ENCODE peak calls at places on chromosomes 1 and 21, in six cellular contexts. J is neuronal stem cell, A is IMR-90, D is H1, M is mesenchymal stem cell, O is trophoblast cell. S is an unnamed sample.
A peak's percentile ranks its signal among the peaks of the same experiment; 100 is the strongest.

GRCh38 chr1:67078291-67078690 is 24.3 kb upstream of the SLC35D1 start:
- DNase-seq in J (no peak), A (no peak), M (no peak), D (no peak), O (no peak), S (no peak)

GRCh38 chr1:115867216-115867615 is 26.3 kb upstream of the NHLH2 start:
- DNase-seq in J (no peak), O (no peak), A (no peak), M (peak; percentile 6), D (no peak), S (no peak)

GRCh38 chr1:100657876-100658715 is 61.4 kb upstream of the VCAM1 start:
- DNase-seq in D (no peak), O (no peak), A (peak; percentile 49), M (peak; percentile 47), J (no peak), S (no peak)

GRCh38 chr1:189606047-189606446 is 871.6 kb downstream of the BRINP3 start:
- DNase-seq in O (peak; percentile 19), J (no peak), A (no peak), D (no peak), M (no peak), S (no peak)

GRCh38 chr1:27391511-27392095 is 819 bp upstream of the GPR3 start:
- DNase-seq in D (no peak), M (no peak), A (peak; percentile 57), J (no peak), O (no peak), S (peak; percentile 86)

GRCh38 chr1:67347688-67348472 is 40.2 kb downstream of the IL12RB2 start:
- DNase-seq in A (peak; percentile 61), O (peak; percentile 77), M (peak; percentile 59), D (peak; percentile 13), J (peak; percentile 45), S (peak; percentile 55)

GRCh38 chr1:114222920-114223319 is 69.3 kb upstream of the SYT6 start:
- DNase-seq in J (no peak), M (no peak), A (no peak), D (no peak), O (no peak), S (no peak)

GRCh38 chr1:111422546-111423391 is 4.8 kb downstream of the OVGP1 start:
- DNase-seq in J (no peak), O (peak; percentile 52), A (peak; percentile 11), M (peak; percentile 18), D (no peak), S (no peak)

GRCh38 chr1:22949807-22950462 is 22.7 kb downstream of the LACTBL1 start:
- DNase-seq in M (no peak), J (no peak), D (no peak), A (peak; percentile 8), O (no peak), S (no peak)

GRCh38 chr1:113677250-113678158 is 81.8 kb downstream of the PHTF1 start:
- DNase-seq in D (no peak), J (peak; percentile 31), O (peak; percentile 63), A (peak; percentile 63), M (peak; percentile 65), S (no peak)

GRCh38 chr1:155134858-155135415 is 715 bp upstream of the SLC50A1 start:
- DNase-seq in J (peak; percentile 50), M (peak; percentile 98), O (peak; percentile 100), A (peak; percentile 97), D (no peak), S (peak; percentile 76)

GRCh38 chr1:5897281-5897680 is 94.9 kb downstream of the NPHP4 start:
- DNase-seq in J (peak; percentile 12), M (no peak), D (peak; percentile 23), O (peak; percentile 7), A (no peak), S (peak; percentile 58)

GRCh38 chr1:223338811-223339746 is 24.9 kb downstream of the SUSD4 start:
- DNase-seq in D (no peak), O (no peak), J (no peak), M (no peak), A (peak; percentile 41), S (no peak)

GRCh38 chr1:212760126-212760823 is 31.3 kb downstream of the NSL1 start:
- DNase-seq in O (peak; percentile 34), J (no peak), A (no peak), M (peak; percentile 17), D (no peak), S (peak; percentile 81)

GRCh38 chr1:61463220-61463619 is 261.7 kb downstream of the TM2D1 start:
- DNase-seq in M (no peak), A (no peak), O (no peak), J (no peak), D (no peak), S (no peak)

GRCh38 chr1:204384636-204385354 is 25.1 kb upstream of the PLEKHA6 start:
- DNase-seq in M (no peak), D (no peak), J (no peak), O (peak; percentile 2), A (peak; percentile 50), S (no peak)

GRCh38 chr21:15367061-15367626 is 302.3 kb upstream of the NRIP1 start:
- DNase-seq in M (no peak), J (no peak), D (peak; percentile 29), A (no peak), O (peak; percentile 9), S (peak; percentile 60)

GRCh38 chr1:31588751-31589515 is 12.6 kb downstream of the TINAGL1 start:
- DNase-seq in O (peak; percentile 44), M (no peak), A (no peak), J (no peak), D (no peak), S (peak; percentile 70)

GRCh38 chr1:93328809-93329477 is 16.8 kb upstream of the DR1 start:
- DNase-seq in A (peak; percentile 83), M (peak; percentile 63), O (no peak), J (no peak), D (no peak), S (no peak)

GRCh38 chr1:160227045-160227444 is 21.9 kb downstream of the PEA15 start:
- DNase-seq in D (no peak), O (no peak), A (no peak), M (no peak), J (no peak), S (no peak)

GRCh38 chr1:179021873-179022272 is 3.8 kb upstream of the FAM20B start:
- DNase-seq in A (peak; percentile 51), O (no peak), D (no peak), M (no peak), J (no peak), S (no peak)

GRCh38 chr1:95384570-95384969 is 150.6 kb downstream of the RWDD3 start:
- DNase-seq in J (peak; percentile 62), D (peak; percentile 38), M (peak; percentile 6), A (peak; percentile 1), O (no peak), S (peak; percentile 74)

GRCh38 chr1:32926562-32926961 is 25.4 kb upstream of the TMEM54 start:
- DNase-seq in M (no peak), D (no peak), O (no peak), A (no peak), J (no peak), S (no peak)

GRCh38 chr1:226723640-226724532 is 15.2 kb downstream of the ITPKB start:
- DNase-seq in J (peak; percentile 65), M (peak; percentile 74), D (no peak), O (peak; percentile 15), A (peak; percentile 73), S (peak; percentile 74)

GRCh38 chr1:53361541-53361961 is 33.7 kb upstream of the LRP8 start:
- DNase-seq in A (no peak), D (no peak), O (no peak), M (no peak), J (no peak), S (peak; percentile 24)

GRCh38 chr1:53365405-53366063 is 37.7 kb upstream of the LRP8 start:
- DNase-seq in A (no peak), D (no peak), J (no peak), O (no peak), M (no peak), S (peak; percentile 8)

GRCh38 chr1:53359934-53360276 is 32.0 kb upstream of the LRP8 start:
- DNase-seq in A (no peak), M (no peak), O (peak; percentile 50), D (no peak), J (no peak), S (no peak)

GRCh38 chr1:53362270-53362669 is 34.4 kb upstream of the LRP8 start:
- DNase-seq in A (no peak), D (no peak), M (no peak), O (no peak), J (peak; percentile 26), S (peak; percentile 20)

GRCh38 chr1:53362851-53363642 is 35.2 kb upstream of the LRP8 start:
- DNase-seq in O (no peak), A (no peak), J (no peak), M (no peak), D (no peak), S (peak; percentile 63)
- H2AFZ ChIP-seq in O (no peak overlapping the region), A (no peak overlapping the region), J (no peak overlapping the region), M (no peak overlapping the region), D (no peak overlapping the region), S (no peak overlapping the region)

GRCh38 chr1:153990468-153991150 is at the start of gene RPS27:
- DNase-seq in M (peak; percentile 98), O (peak; percentile 100), J (peak; percentile 91), A (peak; percentile 99), D (peak; percentile 93), S (peak; percentile 95)
- H3K18ac ChIP-seq in M (peak within 1 kb of the TSS; percentile 98), O (peak within 1 kb of the TSS; percentile 60), J (peak within 1 kb of the TSS; percentile 95), A (peak within 1 kb of the TSS; percentile 56), D (peak within 1 kb of the TSS; percentile 85), S (peak within 1 kb of the TSS; percentile 99)

DNA sequence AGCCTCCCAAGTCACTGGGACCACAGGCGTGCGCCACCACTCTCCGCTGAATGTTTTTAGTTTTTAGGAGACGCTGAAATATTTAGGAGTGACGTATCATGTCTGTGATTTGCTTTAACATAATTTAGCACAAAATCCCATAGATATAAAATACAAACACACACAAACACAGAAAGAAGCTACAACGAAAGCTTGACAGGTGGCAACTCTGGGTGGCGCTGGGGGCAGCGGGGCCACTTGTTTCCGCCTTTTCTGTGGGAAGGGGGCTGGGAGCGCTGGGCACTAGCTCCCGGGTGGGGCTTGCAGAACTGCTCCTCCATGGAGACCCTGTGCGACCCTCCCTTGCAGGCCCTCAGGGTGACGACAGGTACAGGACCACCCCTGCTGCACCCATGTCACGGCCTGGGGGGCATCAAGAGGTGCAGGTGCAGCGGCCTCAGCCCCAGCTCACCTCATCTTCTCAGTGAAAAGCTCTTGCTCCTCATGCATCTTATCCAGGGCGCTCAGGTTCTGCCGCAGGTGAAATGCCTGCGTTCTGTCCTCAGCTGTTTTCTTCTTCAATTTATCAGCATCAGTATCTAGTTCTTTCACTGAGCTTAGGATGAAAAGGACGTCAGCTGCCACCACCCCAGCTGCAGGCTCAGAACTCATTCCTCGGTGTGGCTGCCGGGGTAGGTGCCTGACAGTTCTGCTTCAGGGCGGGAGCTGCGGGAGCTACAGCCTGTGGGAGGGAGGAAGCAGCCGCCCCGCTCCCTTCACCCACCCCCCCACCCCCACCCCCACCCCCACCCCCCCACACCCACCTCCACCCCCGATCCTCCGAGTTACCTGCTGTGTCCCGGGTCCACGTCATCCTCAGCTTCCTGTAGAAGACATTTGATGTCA is 15.3 kb downstream of the CFAP74 start:
- DNase-seq in O (peak; percentile 31), D (no peak), A (no peak), J (no peak), M (no peak), S (no peak)
- H2AK5ac ChIP-seq in O (no peak overlapping the region), D (no peak overlapping the region), A (no peak overlapping the region), J (no peak overlapping the region), M (no peak overlapping the region), S (no peak overlapping the region)

DNA sequence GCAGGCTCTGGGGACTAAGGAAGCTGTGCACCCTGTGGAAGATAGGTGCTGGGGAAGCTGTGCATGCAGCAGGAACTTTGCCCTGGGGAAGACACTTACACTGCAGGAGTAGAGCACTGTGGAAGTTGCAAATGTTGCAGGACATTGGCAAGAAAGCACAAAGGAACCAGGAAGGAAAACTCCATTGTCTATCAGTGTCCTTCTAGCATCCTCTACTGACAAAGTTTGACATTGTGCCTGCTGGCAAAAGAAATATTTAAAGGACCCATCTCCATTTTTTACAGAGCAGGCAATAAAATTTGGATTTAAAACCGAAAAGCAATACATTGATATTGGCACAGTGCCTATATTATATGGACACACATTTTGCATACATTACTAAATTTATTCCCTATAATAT is 394.1 kb downstream of the PBX1 start:
- DNase-seq in M (no peak), J (no peak), O (no peak), A (no peak), D (no peak), S (no peak)
- H2AFZ ChIP-seq in M (no peak overlapping the region), J (no peak overlapping the region), O (no peak overlapping the region), A (no peak overlapping the region), D (no peak overlapping the region), S (no peak overlapping the region)